ENCODE peak calls at places on chromosomes 5 and 9, in nine cellular contexts. A, O, H, B, R, N, K, T and Z are unnamed samples.

GRCh38 chr5:56340196-56340980 is 107.3 kb upstream of the ANKRD55 start:
- DNase-seq in A (no peak), O (no peak), H (no peak), B (no peak), R (no peak), N (no peak), K (no peak), T (no peak), Z (no peak)

GRCh38 chr9:33686942-33687341 is 108.4 kb upstream of the PRSS3 start:
- DNase-seq in A (no peak), O (no peak), H (no peak), B (no peak), R (no peak), N (no peak), K (no peak), T (no peak), Z (no peak)

GRCh38 chr5:147507480-147508126 is 2.3 kb downstream of the DPYSL3 start:
- DNase-seq in A (no peak), O (no peak), H (no peak), B (no peak), R (no peak), N (peak; percentile 63), K (no peak), T (no peak), Z (no peak)

GRCh38 chr9:99158629-99159028 is 53.7 kb downstream of the TGFBR1 start:
- DNase-seq in A (no peak), O (no peak), H (no peak), B (no peak), R (no peak), N (no peak), K (no peak), T (no peak), Z (no peak)

GRCh38 chr9:78601957-78602565 is 305.1 kb downstream of the PSAT1 start:
- DNase-seq in A (peak; percentile 55), O (no peak), H (peak; percentile 56), B (peak; percentile 68), R (no peak), N (peak; percentile 43), K (no peak), T (peak; percentile 59), Z (peak; percentile 44)

GRCh38 chr9:115254217-115254616 is 136.3 kb upstream of the TNC start:
- DNase-seq in A (no peak), O (no peak), H (no peak), B (no peak), R (no peak), N (no peak), K (no peak), T (no peak), Z (no peak)

GRCh38 chr5:150469718-150470470 is 20.4 kb upstream of the RPS14 start:
- DNase-seq in A (no peak), O (no peak), H (no peak), B (no peak), R (no peak), N (peak; percentile 81), K (no peak), T (no peak), Z (no peak)

GRCh38 chr5:131521252-131521651 is 113.8 kb downstream of the RAPGEF6 start:
- DNase-seq in A (no peak), O (no peak), H (no peak), B (no peak), R (no peak), N (no peak), K (no peak), T (no peak), Z (no peak)

GRCh38 chr9:121557581-121558422 is 58.2 kb upstream of the GGTA1 start:
- DNase-seq in A (peak; percentile 63), O (peak; percentile 96), H (peak; percentile 79), B (peak; percentile 94), R (no peak), N (peak; percentile 91), K (no peak), T (no peak), Z (peak; percentile 57)

GRCh38 chr9:109856785-109857184 is 76.8 kb downstream of the PALM2AKAP2 start:
- DNase-seq in A (no peak), O (peak; percentile 85), H (peak; percentile 95), B (peak; percentile 75), R (peak; percentile 39), N (peak; percentile 50), K (no peak), T (no peak), Z (no peak)

GRCh38 chr9:122265265-122265900 is 701 bp downstream of the MRRF start:
- DNase-seq in A (no peak), O (no peak), H (peak; percentile 58), B (no peak), R (no peak), N (peak; percentile 20), K (no peak), T (peak; percentile 71), Z (peak; percentile 71)

GRCh38 chr9:122904466-122904822 is 715 bp downstream of the RC3H2 start:
- DNase-seq in A (peak; percentile 58), O (no peak), H (peak; percentile 38), B (peak; percentile 62), R (no peak), N (peak; percentile 46), K (peak; percentile 5), T (peak; percentile 70), Z (peak; percentile 63)